ENCODE peak calls at places on chromosomes 16 and 17, in ten cellular contexts. L is activated CD8-positive, alpha-beta T cell treated with anti-CD3 and anti-CD28 coated beads for 36 hours; N is activated CD8-positive, alpha-beta memory T cell treated with anti-CD3 and anti-CD28 coated beads, Interleukin-2, amount 10 ng/mL, durations not matched to agents 7 days and 5 days; J is activated T-cell treated with anti-CD3 and anti-CD28 coated beads, Interleukin-2, amount 50 U/mL, for 4 hours; U is body of pancreas; Q is aorta; T is upper lobe of left lung; C is left ventricle myocardium superior; V is Panc1; H is activated naive CD8-positive, alpha-beta T cell treated with anti-CD3 and anti-CD28 coated beads, Interleukin-2, amount 10 ng/mL, durations not matched to agents 7 days and 5 days. K is an unnamed sample.

GRCh38 chr17:33944412-33944811 is 310.7 kb upstream of the CCL2 start:
- ATAC-seq in Q (no peak), V (no peak), C (no peak), H (no peak), L (peak; percentile 30), N (no peak), J (no peak), U (no peak), T (no peak), K (peak; percentile 49)

GRCh38 chr17:79226037-79226436 is 151.4 kb downstream of the ENGASE start:
- ATAC-seq in L (no peak), U (no peak), C (no peak), J (no peak), T (no peak), V (no peak), Q (no peak), N (no peak), H (no peak), K (no peak)

GRCh38 chr17:15660077-15660476 is 24.0 kb downstream of the TRIM16 start:
- ATAC-seq in L (no peak), T (no peak), Q (no peak), H (no peak), U (no peak), J (no peak), V (no peak), C (peak; percentile 59), N (no peak), K (no peak)

GRCh38 chr17:73827627-73828241 is 183.5 kb upstream of the SDK2 start:
- ATAC-seq in N (no peak), J (peak; percentile 60), H (no peak), Q (no peak), V (no peak), T (peak; percentile 37), U (no peak), C (peak; percentile 56), L (peak; percentile 45), K (peak; percentile 41)

GRCh38 chr16:58679763-58680162 is 4.8 kb downstream of the SLC38A7 start:
- ATAC-seq in T (no peak), J (no peak), L (no peak), H (no peak), Q (no peak), N (no peak), C (no peak), V (no peak), U (no peak), K (no peak)

GRCh38 chr16:56667581-56668571 is at the start of gene MT1G:
- ATAC-seq in C (peak; percentile 91), J (peak; percentile 76), U (peak; percentile 93), Q (peak; percentile 77), T (peak; percentile 85), H (peak; percentile 75), L (peak; percentile 75), N (peak; percentile 83), V (no peak), K (no peak)

GRCh38 chr17:81396278-81396721 is 1.0 kb downstream of the BAHCC1 start:
- ATAC-seq in U (no peak), T (no peak), L (no peak), H (no peak), C (no peak), N (no peak), Q (no peak), V (no peak), J (no peak), K (no peak)

GRCh38 chr17:28908640-28909098 is 5.8 kb upstream of the DHRS13 start:
- ATAC-seq in U (no peak), V (no peak), N (no peak), H (no peak), J (no peak), T (peak; percentile 73), C (peak; percentile 66), L (no peak), Q (peak; percentile 80), K (no peak)

GRCh38 chr16:53768593-53768992 is 64.6 kb downstream of the FTO start:
- ATAC-seq in Q (no peak), U (no peak), L (peak; percentile 80), T (peak; percentile 60), H (no peak), N (peak; percentile 84), V (peak; percentile 89), C (peak; percentile 7), J (peak; percentile 58), K (peak; percentile 89)

GRCh38 chr16:84607694-84608093 is 10.2 kb downstream of the COTL1 start:
- ATAC-seq in V (no peak), Q (no peak), C (peak; percentile 23), U (no peak), J (peak; percentile 27), H (peak; percentile 55), L (peak; percentile 17), T (peak; percentile 68), N (peak; percentile 44), K (peak; percentile 5)

GRCh38 chr17:53090770-53091169 is 732.0 kb upstream of the KIF2B start:
- ATAC-seq in V (no peak), C (no peak), N (no peak), U (no peak), H (no peak), J (no peak), Q (no peak), T (no peak), L (no peak), K (no peak)

GRCh38 chr17:61687769-61688168 is 96.8 kb upstream of the NACA2 start:
- ATAC-seq in Q (no peak), N (no peak), U (no peak), H (no peak), J (no peak), L (no peak), V (no peak), C (no peak), T (no peak), K (no peak)

GRCh38 chr16:86432048-86432447 is 78.3 kb upstream of the FOXF1 start:
- ATAC-seq in Q (no peak), C (no peak), H (no peak), L (no peak), N (no peak), V (no peak), J (no peak), T (no peak), U (no peak), K (no peak)

GRCh38 chr17:64736804-64737492 is 74.8 kb upstream of the SMURF2 start:
- ATAC-seq in Q (no peak), T (peak; percentile 35), C (no peak), U (peak; percentile 47), H (peak; percentile 83), V (peak; percentile 66), J (peak; percentile 69), L (peak; percentile 83), N (peak; percentile 90), K (peak; percentile 72)

GRCh38 chr16:2212362-2213324 is 2.0 kb upstream of the BRICD5 start:
- ATAC-seq in J (no peak), T (no peak), Q (no peak), H (no peak), U (peak; percentile 12), L (no peak), N (no peak), V (peak; percentile 17), C (peak; percentile 50), K (no peak)

GRCh38 chr17:27430882-27431491 is 25.3 kb upstream of the KSR1 start:
- ATAC-seq in C (peak; percentile 71), V (peak; percentile 95), N (no peak), H (no peak), U (peak; percentile 42), L (no peak), T (peak; percentile 62), J (peak; percentile 41), Q (peak; percentile 33), K (no peak)

GRCh38 chr16:51035110-51035498 is 116.0 kb downstream of the SALL1 start:
- ATAC-seq in N (no peak), L (no peak), H (no peak), V (no peak), U (no peak), T (no peak), J (no peak), C (peak; percentile 33), Q (no peak), K (no peak)

GRCh38 chr16:81796035-81796434 is 16.9 kb downstream of the PLCG2 start:
- ATAC-seq in L (no peak), U (no peak), H (peak; percentile 20), J (no peak), V (no peak), Q (no peak), N (no peak), T (no peak), C (no peak), K (no peak)

GRCh38 chr17:55453836-55454557 is 32.4 kb upstream of the MMD start:
- ATAC-seq in T (peak; percentile 42), H (no peak), J (no peak), C (peak; percentile 39), V (no peak), N (no peak), Q (no peak), L (no peak), U (no peak), K (no peak)

GRCh38 chr17:42783062-42783777 is 2.8 kb downstream of the WNK4 start:
- ATAC-seq in U (no peak), H (no peak), V (no peak), L (no peak), Q (no peak), J (no peak), T (no peak), C (no peak), N (no peak), K (no peak)

GRCh38 chr16:9340402-9341095 is 249.1 kb downstream of the HAPSTR1 start:
- ATAC-seq in N (no peak), T (no peak), U (no peak), L (no peak), H (no peak), V (no peak), J (no peak), C (no peak), Q (no peak), K (no peak)

GRCh38 chr16:15502041-15502725 is 67.8 kb downstream of the BMERB1 start:
- ATAC-seq in C (no peak), T (peak; percentile 85), L (no peak), N (no peak), V (peak; percentile 85), H (no peak), J (no peak), U (no peak), Q (peak; percentile 22), K (peak; percentile 31)

GRCh38 chr16:74577882-74578366 is 29.0 kb downstream of the GLG1 start:
- ATAC-seq in U (no peak), Q (no peak), H (peak; percentile 30), L (peak; percentile 72), V (no peak), C (no peak), J (peak; percentile 68), N (peak; percentile 85), T (no peak), K (peak; percentile 85)

GRCh38 chr17:9817086-9817485 is 4.8 kb downstream of the GSG1L2 start:
- ATAC-seq in H (no peak), T (peak; percentile 59), L (no peak), Q (no peak), N (no peak), C (peak; percentile 78), U (peak; percentile 63), J (no peak), V (no peak), K (no peak)

GRCh38 chr17:58969156-58969555 is 137.5 kb downstream of the TRIM37 start:
- ATAC-seq in V (no peak), N (no peak), L (no peak), H (no peak), U (peak; percentile 38), Q (no peak), J (no peak), C (no peak), T (no peak), K (no peak)

GRCh38 chr17:64455993-64456885 is 7.3 kb downstream of the MILR1 start:
- ATAC-seq in J (no peak), N (peak; percentile 76), H (peak; percentile 84), U (no peak), C (no peak), T (peak; percentile 64), V (no peak), L (peak; percentile 68), Q (no peak), K (no peak)